ENCODE peak calls at places on chromosomes 11 and 22, in ten cellular contexts. L is prostate gland, G is cardiac muscle cell, E is IMR-90, J is suprapubic skin, Z is stomach, D is astrocyte of the cerebellum, K is lower leg skin, P is RWPE1, R is Calu3. V is an unnamed sample.

GRCh38 chr11:65132988-65133700 is 1.2 kb downstream of the SYVN1 start:
- DNase-seq in L (no peak), P (peak; percentile 78), R (peak; percentile 85), E (no peak), D (no peak), J (no peak), K (no peak), Z (peak; percentile 89), G (peak; percentile 17), V (no peak)

GRCh38 chr11:2190670-2191471 is 19.3 kb upstream of the TH start:
- DNase-seq in L (no peak), G (no peak), R (no peak), D (no peak), E (no peak), J (no peak), Z (no peak), K (no peak), P (no peak), V (no peak)

GRCh38 chr11:5600374-5600851 is 4.0 kb downstream of the TRIM6 start:
- DNase-seq in P (peak; percentile 32), G (peak; percentile 93), E (peak; percentile 90), Z (peak; percentile 77), J (no peak), R (peak; percentile 72), D (peak; percentile 74), L (peak; percentile 64), K (peak; percentile 52), V (peak; percentile 80)

GRCh38 chr22:25777870-25778269 is 35.9 kb downstream of the MYO18B start:
- DNase-seq in E (peak; percentile 45), J (no peak), G (peak; percentile 64), R (peak; percentile 46), D (peak; percentile 29), L (peak; percentile 16), K (no peak), P (peak; percentile 20), Z (no peak), V (no peak)

GRCh38 chr11:13277719-13278619 is at the start of gene BMAL1:
- DNase-seq in L (peak; percentile 30), P (peak; percentile 20), J (peak; percentile 89), D (no peak), Z (peak; percentile 57), G (peak; percentile 11), R (peak; percentile 40), E (no peak), K (peak; percentile 59), V (no peak)

GRCh38 chr11:126132319-126132718 is 69.7 kb upstream of the CDON start:
- DNase-seq in J (no peak), R (peak; percentile 44), Z (peak; percentile 70), E (no peak), P (peak; percentile 67), D (peak; percentile 57), G (no peak), K (peak; percentile 68), L (peak; percentile 63), V (no peak)

GRCh38 chr22:45163074-45163416 is 680 bp upstream of the NUP50 start:
- DNase-seq in Z (no peak), K (no peak), P (no peak), E (peak; percentile 54), R (peak; percentile 36), L (no peak), D (no peak), G (peak; percentile 60), J (no peak), V (no peak)

GRCh38 chr22:36790648-36791047 is 14.7 kb upstream of the IFT27 start:
- DNase-seq in Z (no peak), R (no peak), L (no peak), P (no peak), E (no peak), D (no peak), J (no peak), G (no peak), K (no peak), V (no peak)

GRCh38 chr22:37169947-37170688 is 17.9 kb downstream of the C1QTNF6 start:
- DNase-seq in E (no peak), R (no peak), D (no peak), K (no peak), P (no peak), J (peak; percentile 78), G (no peak), Z (no peak), L (no peak), V (no peak)

GRCh38 chr22:29205598-29206371 is at the start of gene EMID1:
- DNase-seq in G (peak; percentile 43), J (no peak), D (no peak), K (no peak), E (peak; percentile 9), R (peak; percentile 52), Z (peak; percentile 61), L (no peak), P (no peak), V (no peak)

GRCh38 chr11:29171350-29171950 is 845.4 kb downstream of the KCNA4 start:
- DNase-seq in L (no peak), D (no peak), R (no peak), G (no peak), J (no peak), P (no peak), E (peak; percentile 37), K (no peak), Z (no peak), V (no peak)

GRCh38 chr11:34640050-34640971 is 19.4 kb downstream of the EHF start:
- DNase-seq in E (no peak), Z (peak; percentile 87), J (no peak), D (no peak), G (no peak), R (peak; percentile 88), K (no peak), L (peak; percentile 91), P (peak; percentile 65), V (no peak)

GRCh38 chr11:79546366-79546765 is 105.5 kb upstream of the TENM4 start:
- DNase-seq in L (no peak), P (no peak), K (no peak), R (no peak), Z (no peak), D (no peak), G (no peak), J (no peak), E (no peak), V (no peak)

GRCh38 chr11:46234261-46234660 is 43.2 kb upstream of the CREB3L1 start:
- DNase-seq in P (no peak), J (no peak), K (no peak), Z (no peak), E (no peak), G (no peak), D (no peak), L (no peak), R (no peak), V (no peak)

GRCh38 chr11:71563401-71563800 is 2.0 kb upstream of the KRTAP5-10 start:
- DNase-seq in P (peak; percentile 30), L (no peak), Z (no peak), R (peak; percentile 30), E (peak; percentile 62), K (no peak), D (no peak), G (peak; percentile 63), J (no peak), V (no peak)
- TF ChIP-seq CTCF in P (no peak), L (no peak), Z (no peak), R (no peak), E (peak; percentile 40), K (no peak), D (peak; percentile 48), G (peak; percentile 57), J (no peak), V (peak; percentile 41)

GRCh38 chr22:50697667-50698506 is 25.3 kb downstream of the SHANK3 start:
- DNase-seq in Z (no peak), K (no peak), J (peak; percentile 77), E (no peak), P (no peak), D (no peak), R (no peak), L (no peak), G (no peak), V (no peak)

GRCh38 chr22:50698546-50698945 is 25.9 kb downstream of the SHANK3 start:
- DNase-seq in G (no peak), K (no peak), E (no peak), J (peak; percentile 76), D (no peak), Z (no peak), R (no peak), L (no peak), P (no peak), V (no peak)

GRCh38 chr22:50695421-50696250 is 23.0 kb downstream of the SHANK3 start:
- DNase-seq in E (no peak), Z (no peak), L (no peak), R (no peak), K (peak; percentile 44), P (no peak), J (peak; percentile 70), D (no peak), G (no peak), V (no peak)

GRCh38 chr22:50696251-50696798 is 23.7 kb downstream of the SHANK3 start:
- DNase-seq in P (no peak), D (no peak), L (no peak), K (no peak), R (no peak), E (no peak), Z (no peak), G (no peak), J (peak; percentile 76), V (no peak)

GRCh38 chr22:50696799-50697561 is 24.4 kb downstream of the SHANK3 start:
- DNase-seq in P (peak; percentile 16), L (no peak), E (no peak), G (peak; percentile 39), R (peak; percentile 41), Z (no peak), D (no peak), J (peak; percentile 76), K (no peak), V (no peak)
- TF ChIP-seq CTCF in P (peak; percentile 71), L (peak; percentile 48), E (peak; percentile 52), G (peak; percentile 73), R (no peak), Z (peak; percentile 36), D (peak; percentile 71), J (peak; percentile 32), K (no peak), V (peak; percentile 68)

GRCh38 chr11:10514210-10514609 is 26.8 kb downstream of the RNF141 start:
- DNase-seq in L (no peak), D (no peak), E (peak; percentile 49), R (no peak), Z (no peak), P (no peak), J (no peak), K (no peak), G (peak; percentile 48), V (no peak)
- TF ChIP-seq CTCF in L (peak; percentile 49), D (no peak), E (peak; percentile 46), R (peak; percentile 19), Z (peak; percentile 31), P (peak; percentile 40), J (peak; percentile 14), K (no peak), G (peak; percentile 34), V (peak; percentile 51)

DNA sequence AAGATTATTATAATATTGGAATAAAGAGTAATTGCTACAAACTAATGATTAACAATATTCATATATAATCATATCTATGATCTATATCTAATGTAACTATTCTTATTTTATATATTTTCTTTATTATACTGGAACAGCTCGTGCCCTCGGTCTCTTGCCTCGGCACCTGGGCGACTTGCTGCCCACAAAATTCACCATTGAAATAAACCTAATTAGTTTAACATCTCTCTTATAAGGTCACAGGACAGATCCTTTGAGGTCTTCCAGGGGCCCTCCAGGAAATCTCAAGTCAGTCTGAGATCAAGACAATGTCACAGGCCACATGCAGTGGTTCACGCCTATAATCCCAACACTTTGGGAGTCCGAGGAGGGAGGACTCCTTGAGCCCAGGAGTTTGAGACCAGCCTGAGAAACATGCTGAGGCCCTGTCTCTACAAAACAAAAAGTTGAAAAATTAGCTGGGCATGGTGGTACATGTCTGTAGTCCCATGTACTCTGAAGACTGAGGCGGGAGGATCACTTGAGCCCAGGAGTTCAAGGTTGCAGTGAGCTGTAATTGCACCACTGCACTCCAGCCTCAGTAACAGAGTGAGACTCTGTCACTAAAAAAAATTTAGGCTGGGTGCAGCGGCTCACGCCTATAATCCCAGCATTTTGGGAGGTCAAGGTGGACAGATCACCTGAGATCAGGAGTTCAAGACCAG is 6.6 kb upstream of the TXNRD2 start:
- DNase-seq in E (no peak), Z (no peak), L (no peak), R (no peak), P (no peak), K (no peak), D (no peak), J (no peak), G (no peak), V (no peak)
- TF ChIP-seq CTCF in E (no peak), Z (peak; percentile 44), L (no peak), R (no peak), P (peak; percentile 25), K (no peak), D (no peak), J (no peak), G (no peak), V (no peak)